ENCODE peak calls at places on chromosomes 6 and 20, in nine cellular contexts. J, N, H, U, P, I, V, A and T are unnamed samples.
A peak's percentile ranks its signal among the peaks of the same experiment; 100 is the strongest.

GRCh38 chr20:50292324-50293243 is 102.0 kb downstream of the CEBPB start:
- DNase-seq in P (peak; percentile 88), A (no peak), V (peak; percentile 97), N (peak; percentile 83), I (peak; percentile 96), J (peak; percentile 98), H (peak; percentile 98), U (peak; percentile 97), T (peak; percentile 96)

GRCh38 chr6:35552285-35552917 is 39.7 kb upstream of the TULP1 start:
- DNase-seq in A (peak; percentile 15), U (peak; percentile 40), I (no peak), P (peak; percentile 8), J (no peak), H (no peak), V (peak; percentile 52), N (peak; percentile 56), T (no peak)

GRCh38 chr6:12585497-12585958 is 131.0 kb upstream of the PHACTR1 start:
- DNase-seq in P (no peak), U (no peak), I (no peak), N (no peak), H (no peak), J (no peak), A (no peak), V (no peak), T (no peak)

GRCh38 chr6:43803783-43804549 is 34.0 kb downstream of the VEGFA start:
- DNase-seq in N (peak; percentile 47), J (no peak), P (no peak), I (no peak), H (no peak), A (no peak), U (peak; percentile 56), V (no peak), T (no peak)

GRCh38 chr20:1805161-1805581 is 90.0 kb upstream of the SIRPA start:
- DNase-seq in V (no peak), P (no peak), J (no peak), A (no peak), I (no peak), N (no peak), H (no peak), U (no peak), T (no peak)

GRCh38 chr6:46325561-46326525 is 155.1 kb upstream of the ENPP5 start:
- DNase-seq in U (no peak), P (no peak), V (no peak), A (no peak), H (no peak), J (peak; percentile 26), N (no peak), I (no peak), T (no peak)

GRCh38 chr6:127120109-127120786 is 1.8 kb downstream of the RSPO3 start:
- DNase-seq in U (no peak), I (no peak), V (no peak), J (peak; percentile 6), A (no peak), N (no peak), P (no peak), H (peak; percentile 65), T (no peak)

GRCh38 chr6:13470240-13471140 is 16.9 kb downstream of the GFOD1 start:
- DNase-seq in H (no peak), A (no peak), U (no peak), P (no peak), N (no peak), I (no peak), J (no peak), V (no peak), T (no peak)

GRCh38 chr6:31114540-31114876 is at the start of gene PSORS1C1:
- DNase-seq in P (peak; percentile 73), N (peak; percentile 88), I (peak; percentile 94), J (peak; percentile 81), H (peak; percentile 97), U (peak; percentile 49), V (no peak), A (no peak), T (peak; percentile 33)

GRCh38 chr6:137258170-137258569 is 39.0 kb upstream of the IFNGR1 start:
- DNase-seq in V (no peak), N (no peak), I (no peak), P (no peak), H (no peak), J (no peak), A (no peak), U (no peak), T (no peak)

GRCh38 chr20:55173601-55174000 is 698.2 kb downstream of the DOK5 start:
- DNase-seq in I (no peak), J (peak; percentile 35), A (no peak), H (no peak), U (no peak), V (no peak), P (no peak), N (no peak), T (peak; percentile 26)

GRCh38 chr6:125835221-125835744 is 44.5 kb downstream of the NCOA7 start:
- DNase-seq in N (no peak), U (no peak), I (no peak), H (peak; percentile 72), A (no peak), P (no peak), J (no peak), V (no peak), T (no peak)

GRCh38 chr6:148760568-148761531 is 14.0 kb downstream of the UST start:
- DNase-seq in P (no peak), V (no peak), H (peak; percentile 93), N (peak; percentile 51), U (no peak), A (peak; percentile 64), I (peak; percentile 93), J (peak; percentile 72), T (peak; percentile 68)

GRCh38 chr6:129110687-129111343 is 227.9 kb downstream of the LAMA2 start:
- DNase-seq in U (no peak), A (no peak), I (no peak), H (no peak), P (no peak), J (no peak), V (no peak), N (no peak), T (no peak)

GRCh38 chr6:101226677-101227135 is 166.8 kb upstream of the GRIK2 start:
- DNase-seq in J (no peak), I (no peak), P (peak; percentile 2), N (no peak), U (peak; percentile 20), H (no peak), A (no peak), V (no peak), T (no peak)

GRCh38 chr6:7108964-7109836 is 1.4 kb downstream of the RREB1 start:
- DNase-seq in U (peak; percentile 81), J (peak; percentile 72), I (peak; percentile 94), N (peak; percentile 64), A (no peak), V (peak; percentile 69), H (peak; percentile 91), P (peak; percentile 48), T (peak; percentile 73)

GRCh38 chr6:5459346-5459745 is 198.0 kb downstream of the FARS2 start:
- DNase-seq in H (no peak), V (no peak), I (no peak), N (no peak), A (no peak), J (no peak), P (no peak), U (no peak), T (no peak)

GRCh38 chr20:50007369-50007768 is 24.6 kb downstream of the SNAI1 start:
- DNase-seq in I (no peak), H (no peak), A (no peak), J (no peak), P (no peak), V (no peak), N (no peak), U (no peak), T (no peak)

GRCh38 chr6:136244061-136244616 is 6.0 kb downstream of the MTFR2 start:
- DNase-seq in J (no peak), H (no peak), V (no peak), I (no peak), A (no peak), N (no peak), P (no peak), U (no peak), T (no peak)

GRCh38 chr20:32581839-32582658 is 3.1 kb downstream of the NOL4L start:
- DNase-seq in V (no peak), J (no peak), A (no peak), N (no peak), H (no peak), I (no peak), U (no peak), P (no peak), T (no peak)

GRCh38 chr20:53621482-53622246 is 28.0 kb upstream of the ZNF217 start:
- DNase-seq in V (peak; percentile 59), J (peak; percentile 72), P (peak; percentile 80), A (peak; percentile 59), H (peak; percentile 84), I (no peak), U (peak; percentile 45), N (peak; percentile 39), T (no peak)
- TF ChIP-seq EP300 in V (peak; percentile 19), J (no peak), P (peak; percentile 86), A (peak; percentile 32), H (no peak), I (no peak), U (no peak), N (no peak), T (peak; percentile 87)

GRCh38 chr6:3023663-3024483 is 24.2 kb downstream of the NQO2 start:
- DNase-seq in J (peak; percentile 86), U (no peak), A (peak; percentile 63), P (peak; percentile 80), V (peak; percentile 96), N (peak; percentile 93), I (peak; percentile 98), H (peak; percentile 97), T (peak; percentile 93)
- TF ChIP-seq POLR2A in J (peak; percentile 41), U (no peak), A (peak; percentile 73), P (peak; percentile 31), V (peak; percentile 98), N (peak; percentile 63), I (peak; percentile 81), H (peak; percentile 61), T (peak; percentile 47)

DNA sequence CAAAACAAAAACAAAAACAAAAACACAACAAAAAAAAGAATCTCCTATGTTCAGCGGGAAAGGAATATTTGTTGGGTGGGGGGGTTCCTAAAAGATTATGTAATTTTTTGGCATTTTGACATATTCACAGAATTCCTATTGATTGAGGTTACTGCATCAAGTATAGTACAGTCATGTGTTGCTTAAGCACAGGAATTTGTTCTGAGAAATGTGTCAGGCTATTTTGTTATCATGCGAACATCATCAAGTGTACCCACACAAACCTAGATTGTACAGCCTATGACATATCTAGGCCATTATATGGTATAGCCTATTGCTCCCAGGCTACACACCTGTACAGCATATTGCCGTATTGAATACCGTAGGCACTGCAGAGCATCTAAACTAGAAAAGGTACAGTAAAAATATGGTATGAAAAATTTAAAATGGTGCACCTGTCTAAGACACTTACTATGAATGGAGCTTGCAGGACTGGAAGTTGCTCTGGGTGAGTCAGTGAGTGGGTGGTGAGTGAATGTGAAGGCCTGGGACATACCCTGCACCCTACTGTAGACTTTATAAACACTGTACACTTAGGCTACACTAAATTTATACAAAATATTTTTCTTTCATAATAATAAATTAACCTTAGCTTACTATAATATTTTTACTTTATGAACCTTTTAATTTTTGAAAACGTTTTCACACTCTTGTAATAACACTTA is 110.6 kb downstream of the CDKAL1 start:
- DNase-seq in A (no peak), N (no peak), V (no peak), I (no peak), P (no peak), H (no peak), U (no peak), J (no peak), T (no peak)
- TF ChIP-seq EP300 in A (no peak), N (no peak), V (no peak), I (no peak), P (no peak), H (no peak), U (no peak), J (no peak), T (no peak)

GRCh38 chr20:58069207-58069606 is 159.2 kb downstream of the ANKRD60 start:
- DNase-seq in J (no peak), P (no peak), U (no peak), H (no peak), I (peak; percentile 62), N (no peak), V (no peak), A (no peak), T (no peak)
- TF ChIP-seq POLR2A in J (no peak), P (no peak), U (no peak), H (no peak), I (no peak), N (no peak), V (no peak), A (no peak), T (no peak)